ENCODE peak calls at places on chromosome 3, in six cellular contexts. R, W, J, E, X and L are unnamed samples.

GRCh38 chr3:13513051-13513912 is 33.2 kb downstream of the HDAC11 start:
- ATAC-seq in R (no peak), W (no peak), J (no peak), E (no peak), X (no peak), L (no peak)

GRCh38 chr3:188431040-188431439 is 277.1 kb downstream of the LPP start:
- ATAC-seq in R (no peak), W (no peak), J (no peak), E (no peak), X (no peak), L (no peak)

GRCh38 chr3:65508743-65509422 is 529.8 kb downstream of the MAGI1 start:
- ATAC-seq in R (no peak), W (no peak), J (no peak), E (no peak), X (no peak), L (no peak)

GRCh38 chr3:50340404-50341329 is at the start of gene RASSF1:
- ATAC-seq in R (no peak), W (peak), J (peak), E (no peak), X (peak), L (peak)

GRCh38 chr3:38521391-38521987 is 25.3 kb downstream of the EXOG start:
- ATAC-seq in R (peak), W (peak), J (peak), E (peak), X (peak), L (no peak)

GRCh38 chr3:74135808-74136207 is 478.7 kb downstream of the CNTN3 start:
- ATAC-seq in R (no peak), W (no peak), J (no peak), E (no peak), X (no peak), L (peak)

GRCh38 chr3:14143826-14144225 is 19.0 kb downstream of the TMEM43 start:
- ATAC-seq in R (peak), W (peak), J (no peak), E (peak), X (peak), L (peak)

GRCh38 chr3:23644741-23645140 is 161.0 kb upstream of the UBE2E1 start:
- ATAC-seq in R (no peak), W (no peak), J (no peak), E (no peak), X (no peak), L (no peak)

GRCh38 chr3:187799942-187800637 is 54.8 kb upstream of the BCL6 start:
- ATAC-seq in R (no peak), W (no peak), J (no peak), E (no peak), X (no peak), L (no peak)

GRCh38 chr3:37718647-37719046 is 143.0 kb upstream of the CTDSPL start:
- ATAC-seq in R (no peak), W (no peak), J (no peak), E (no peak), X (no peak), L (no peak)

GRCh38 chr3:117863146-117863545 is 1153.6 kb downstream of the TUSC7 start:
- ATAC-seq in R (no peak), W (no peak), J (no peak), E (peak), X (no peak), L (no peak)

GRCh38 chr3:120264963-120265362 is 20.1 kb downstream of the GPR156 start:
- ATAC-seq in R (no peak), W (no peak), J (no peak), E (no peak), X (no peak), L (no peak)

GRCh38 chr3:36909666-36910065 is 35.2 kb downstream of the TRANK1 start:
- ATAC-seq in R (no peak), W (no peak), J (no peak), E (no peak), X (no peak), L (no peak)

GRCh38 chr3:185363662-185364203 is 797 bp downstream of the MAP3K13 start:
- ATAC-seq in R (peak), W (peak), J (peak), E (peak), X (peak), L (no peak)

GRCh38 chr3:123880998-123881561 is 3.1 kb downstream of the MYLK start:
- ATAC-seq in R (peak), W (no peak), J (no peak), E (no peak), X (no peak), L (no peak)

GRCh38 chr3:194203482-194204035 is 67.6 kb downstream of the HES1 start:
- ATAC-seq in R (peak), W (no peak), J (peak), E (no peak), X (no peak), L (no peak)

GRCh38 chr3:60431599-60431958 is 819.7 kb downstream of the FHIT start:
- ATAC-seq in R (no peak), W (no peak), J (peak), E (no peak), X (no peak), L (no peak)

GRCh38 chr3:13347390-13347966 is 72.6 kb downstream of the NUP210 start:
- ATAC-seq in R (no peak), W (peak), J (no peak), E (no peak), X (no peak), L (no peak)

GRCh38 chr3:129413687-129414506 is 14.5 kb downstream of the EFCAB12 start:
- ATAC-seq in R (peak), W (peak), J (no peak), E (peak), X (no peak), L (no peak)

GRCh38 chr3:66297260-66297863 is 76.6 kb downstream of the SLC25A26 start:
- ATAC-seq in R (no peak), W (peak), J (no peak), E (peak), X (no peak), L (no peak)

GRCh38 chr3:78887608-78888011 is 880.2 kb downstream of the ROBO1 start:
- ATAC-seq in R (peak), W (no peak), J (no peak), E (no peak), X (no peak), L (no peak)

GRCh38 chr3:46524008-46524407 is 26.2 kb downstream of the RTP3 start:
- ATAC-seq in R (no peak), W (no peak), J (no peak), E (no peak), X (no peak), L (no peak)

GRCh38 chr3:123279121-123279520 is 77.4 kb downstream of the SEC22A start:
- ATAC-seq in R (no peak), W (peak), J (no peak), E (no peak), X (no peak), L (no peak)

GRCh38 chr3:14431556-14431927 is 29.1 kb downstream of the SLC6A6 start:
- ATAC-seq in R (peak), W (no peak), J (peak), E (no peak), X (peak), L (peak)

GRCh38 chr3:10305331-10305902 is 12.7 kb upstream of the GHRL start:
- ATAC-seq in R (no peak), W (no peak), J (no peak), E (no peak), X (no peak), L (no peak)

GRCh38 chr3:102132370-102132769 is 283.1 kb downstream of the NFKBIZ start:
- ATAC-seq in R (no peak), W (peak), J (no peak), E (no peak), X (peak), L (peak)

GRCh38 chr3:169245631-169246030 is 417.9 kb downstream of the MECOM start:
- ATAC-seq in R (no peak), W (no peak), J (no peak), E (no peak), X (no peak), L (no peak)

GRCh38 chr3:77122610-77123009 is 82.7 kb downstream of the ROBO2 start:
- ATAC-seq in R (no peak), W (no peak), J (no peak), E (no peak), X (no peak), L (no peak)

GRCh38 chr3:32885283-32885935 is 66.0 kb upstream of the CCR4 start:
- ATAC-seq in R (no peak), W (no peak), J (no peak), E (no peak), X (peak), L (no peak)

GRCh38 chr3:177124882-177125281 is 72.4 kb downstream of the TBL1XR1 start:
- ATAC-seq in R (no peak), W (no peak), J (no peak), E (no peak), X (no peak), L (no peak)

GRCh38 chr3:120302361-120302760 is 17.3 kb upstream of the GPR156 start:
- ATAC-seq in R (no peak), W (peak), J (no peak), E (no peak), X (no peak), L (peak)

GRCh38 chr3:149657458-149657795 is 398 bp downstream of the WWTR1 start:
- ATAC-seq in R (peak), W (peak), J (peak), E (peak), X (peak), L (peak)

GRCh38 chr3:27507515-27508266 is 23.5 kb upstream of the SLC4A7 start:
- ATAC-seq in R (peak), W (no peak), J (no peak), E (no peak), X (peak), L (no peak)

GRCh38 chr3:197001972-197002700 is 27.5 kb downstream of the MELTF start:
- ATAC-seq in R (no peak), W (peak), J (no peak), E (peak), X (peak), L (peak)
- H3K4me3 ChIP-seq in R (peak), W (peak), J (peak), E (no peak), X (peak), L (peak)

GRCh38 chr3:35198857-35199256 is 440.5 kb upstream of the ARPP21 start:
- ATAC-seq in R (no peak), W (no peak), J (no peak), E (no peak), X (no peak), L (no peak)

GRCh38 chr3:35200056-35200455 is 439.3 kb upstream of the ARPP21 start:
- ATAC-seq in R (no peak), W (no peak), J (no peak), E (no peak), X (no peak), L (no peak)

DNA sequence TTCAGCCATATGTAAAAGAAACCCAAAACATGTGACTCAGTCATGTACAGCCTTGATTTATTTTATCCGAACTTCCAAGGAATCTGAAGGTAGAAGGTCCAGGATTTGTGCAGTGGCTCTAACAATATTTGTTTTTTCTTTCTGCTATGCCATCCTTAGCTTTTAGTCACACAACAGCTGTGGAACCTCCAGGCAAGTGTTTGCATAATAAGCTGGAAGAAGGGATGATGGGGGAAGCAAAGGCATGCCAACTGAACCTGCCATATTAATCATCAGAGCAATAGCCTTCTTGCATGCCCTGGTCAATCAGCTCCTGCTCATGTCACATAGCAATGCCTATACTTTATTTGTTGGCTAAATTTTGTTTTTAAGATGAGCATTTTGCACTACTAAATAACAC is 444.7 kb upstream of the ARPP21 start:
- ATAC-seq in R (no peak), W (no peak), J (no peak), E (no peak), X (no peak), L (no peak)
- H3K4me3 ChIP-seq in R (no peak), W (no peak), J (no peak), E (no peak), X (no peak), L (no peak)

DNA sequence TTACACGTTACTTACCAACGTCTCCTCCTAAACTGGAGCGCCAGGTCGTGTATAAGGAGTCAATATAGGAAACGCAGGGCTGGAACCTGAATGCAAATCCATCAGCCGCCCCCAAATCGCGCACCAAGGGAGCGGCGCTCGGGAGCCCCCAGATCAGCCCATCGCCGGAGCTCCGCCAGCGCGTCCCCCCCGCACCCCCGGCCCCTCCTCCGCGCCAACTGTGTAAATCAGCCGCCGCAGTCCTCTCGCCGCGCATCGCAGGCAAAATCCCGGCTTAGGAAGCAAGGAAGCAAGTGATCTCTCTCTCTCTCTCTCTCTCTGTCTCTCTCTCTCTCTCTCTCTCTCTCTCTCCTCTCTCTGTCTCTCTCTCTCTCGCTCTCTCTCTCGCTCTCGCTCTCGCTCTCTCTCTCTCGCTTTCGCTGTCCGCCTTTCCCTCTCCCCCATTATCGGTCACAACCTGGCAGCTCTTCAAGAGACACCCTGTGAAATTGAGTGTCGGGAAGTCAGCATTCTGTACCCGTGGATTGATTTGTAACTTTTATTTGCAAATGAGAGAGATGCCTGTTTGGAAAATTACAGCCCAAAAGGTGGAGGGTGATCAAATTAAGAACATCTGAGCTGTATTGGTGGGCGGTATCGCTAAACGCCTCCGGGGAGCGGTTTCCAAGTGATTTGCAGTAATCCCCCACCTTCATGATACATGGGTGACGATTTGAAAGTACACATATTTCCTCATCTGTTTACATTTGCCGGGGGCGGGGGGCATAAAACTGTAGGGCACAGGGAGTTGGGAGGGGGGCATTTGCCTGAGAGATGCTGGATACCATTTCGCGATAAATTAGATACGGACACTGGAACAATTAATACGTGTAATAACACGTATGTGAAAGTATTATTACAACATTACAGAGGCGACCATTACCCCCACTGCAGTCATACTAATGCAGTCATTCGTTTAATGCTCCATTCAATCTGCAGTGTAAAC is 685 bp upstream of the SLITRK3 start:
- ATAC-seq in R (peak), W (peak), J (no peak), E (no peak), X (peak), L (no peak)
- H3K4me3 ChIP-seq in R (peak), W (peak), J (no peak), E (peak), X (peak), L (peak)

DNA sequence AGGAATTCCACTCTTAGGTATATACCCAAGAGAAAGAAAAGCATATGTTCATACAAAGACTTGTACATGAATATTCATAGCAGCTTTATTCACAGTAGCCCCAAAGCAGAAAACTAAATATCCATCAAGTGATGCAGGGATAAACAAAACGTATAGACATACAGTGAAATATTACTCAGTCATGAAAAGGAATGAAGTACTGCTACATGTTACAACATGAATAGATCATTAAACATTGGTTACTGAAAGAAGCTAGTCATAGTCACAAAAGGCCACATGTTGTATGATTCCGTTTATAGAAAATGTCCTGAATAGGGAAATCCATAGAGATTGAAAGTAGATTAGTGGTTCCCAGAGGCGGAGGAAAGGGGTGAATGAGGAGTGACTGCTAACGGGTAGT is 1.3 kb upstream of the MRAS start:
- ATAC-seq in R (no peak), W (no peak), J (no peak), E (no peak), X (no peak), L (no peak)
- H3K4me3 ChIP-seq in R (peak), W (no peak), J (no peak), E (no peak), X (peak), L (no peak)

GRCh38 chr3:98966434-98966833 is 64.9 kb upstream of the DCBLD2 start:
- ATAC-seq in R (no peak), W (no peak), J (no peak), E (no peak), X (no peak), L (no peak)

GRCh38 chr3:98966862-98967554 is 65.5 kb upstream of the DCBLD2 start:
- ATAC-seq in R (peak), W (no peak), J (no peak), E (no peak), X (no peak), L (no peak)

GRCh38 chr3:98968347-98968746 is 66.9 kb upstream of the DCBLD2 start:
- ATAC-seq in R (no peak), W (no peak), J (no peak), E (no peak), X (no peak), L (no peak)

GRCh38 chr3:98968824-98969223 is 67.3 kb upstream of the DCBLD2 start:
- ATAC-seq in R (no peak), W (no peak), J (no peak), E (no peak), X (no peak), L (no peak)

GRCh38 chr3:98967758-98968157 is 66.3 kb upstream of the DCBLD2 start:
- ATAC-seq in R (no peak), W (no peak), J (no peak), E (no peak), X (no peak), L (no peak)
- H3K4me3 ChIP-seq in R (peak), W (no peak), J (no peak), E (no peak), X (no peak), L (no peak)

DNA sequence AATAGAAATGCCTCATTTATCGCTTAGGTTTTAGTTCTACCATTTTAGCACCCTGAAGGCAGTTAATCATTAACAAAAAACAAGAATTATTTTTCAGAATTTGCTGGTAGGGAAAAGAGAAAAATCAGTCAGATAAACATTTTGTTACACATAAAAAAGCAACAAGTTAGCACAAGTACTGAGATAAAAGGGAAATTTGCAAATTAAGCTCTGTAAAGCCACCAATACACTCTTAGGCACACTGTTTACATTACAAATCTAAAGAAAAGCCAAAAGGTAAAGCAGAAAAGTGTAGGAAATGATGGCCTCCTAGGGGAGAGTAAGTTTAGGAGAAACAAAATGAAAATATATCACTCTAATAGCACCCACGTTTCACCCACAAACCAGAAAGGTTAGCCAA is 1.5 kb upstream of the SATB1 start:
- ATAC-seq in R (no peak), W (no peak), J (no peak), E (no peak), X (no peak), L (no peak)
- H3K4me3 ChIP-seq in R (no peak), W (no peak), J (no peak), E (peak), X (peak), L (no peak)

GRCh38 chr3:128151758-128152274 is 1.5 kb upstream of the EEFSEC start:
- ATAC-seq in R (no peak), W (no peak), J (no peak), E (no peak), X (no peak), L (no peak)

GRCh38 chr3:128153156-128154011 is at the start of gene EEFSEC:
- ATAC-seq in R (peak), W (peak), J (peak), E (peak), X (peak), L (peak)

GRCh38 chr3:128155614-128156360 is 2.5 kb downstream of the EEFSEC start:
- ATAC-seq in R (no peak), W (no peak), J (no peak), E (no peak), X (no peak), L (no peak)

GRCh38 chr3:128149632-128150031 is 3.6 kb upstream of the EEFSEC start:
- ATAC-seq in R (no peak), W (no peak), J (no peak), E (no peak), X (no peak), L (no peak)

GRCh38 chr3:128152419-128153155 is 694 bp upstream of the EEFSEC start:
- ATAC-seq in R (peak), W (peak), J (peak), E (peak), X (peak), L (peak)
- H3K4me3 ChIP-seq in R (peak), W (peak), J (peak), E (peak), X (peak), L (peak)

DNA sequence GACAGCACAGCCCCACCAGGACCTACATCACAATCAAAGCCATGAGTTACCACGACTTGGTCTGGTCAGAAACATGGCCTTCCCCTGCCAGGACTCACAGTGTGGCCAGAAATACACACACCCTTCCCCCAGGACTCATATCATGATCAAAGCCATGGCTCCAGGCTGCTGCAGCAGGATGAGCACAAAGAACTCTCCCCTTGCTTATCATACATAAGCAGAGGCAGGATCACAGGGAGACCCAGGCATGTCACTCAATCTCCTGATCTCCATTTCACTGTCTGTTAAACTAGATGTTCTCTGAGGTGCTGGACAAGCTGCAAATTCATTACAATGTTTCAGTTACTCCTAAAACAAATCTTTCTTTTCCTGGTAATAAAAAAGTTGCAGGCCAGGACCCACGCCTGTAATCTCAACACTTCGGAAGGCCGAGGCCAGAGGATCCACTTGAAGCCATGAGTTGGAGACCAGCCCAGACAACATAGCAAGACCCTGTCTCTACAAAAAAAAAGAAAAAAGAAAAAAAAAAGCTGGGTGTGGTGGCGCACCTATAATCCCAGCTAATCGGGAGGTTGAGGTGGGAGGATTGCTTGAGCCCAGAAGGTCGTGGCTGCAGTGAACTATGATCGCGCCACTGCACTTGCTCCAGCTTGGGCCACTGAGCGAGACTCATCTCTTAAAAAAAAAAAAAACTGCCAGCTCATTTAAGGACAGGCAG is 1.2 kb downstream of the PFKFB4 start:
- ATAC-seq in R (no peak), W (no peak), J (no peak), E (no peak), X (no peak), L (no peak)
- H3K4me3 ChIP-seq in R (no peak), W (no peak), J (no peak), E (no peak), X (no peak), L (no peak)

GRCh38 chr3:9226326-9226725 is 23.1 kb downstream of the SRGAP3 start:
- ATAC-seq in R (no peak), W (peak), J (no peak), E (no peak), X (no peak), L (no peak)
- H3K4me3 ChIP-seq in R (no peak), W (no peak), J (no peak), E (no peak), X (no peak), L (no peak)